ENCODE peak calls at places on chromosomes 11 and 22, in four cellular contexts. N, Q, T and I are unnamed samples.

GRCh38 chr11:130089669-130090063 is 20.0 kb downstream of the APLP2 start:
- DNase-seq in N (no peak), T (peak), Q (no peak), I (no peak)

GRCh38 chr22:32802291-32802826 is 854 bp downstream of the TIMP3 start:
- DNase-seq in Q (no peak), N (no peak), T (no peak), I (no peak)

GRCh38 chr11:46333129-46333947 is 13.9 kb upstream of the DGKZ start:
- DNase-seq in N (no peak), Q (no peak), T (no peak), I (no peak)

GRCh38 chr22:44091751-44092150 is 67.6 kb downstream of the PARVB start:
- DNase-seq in T (no peak), Q (no peak), N (no peak), I (no peak)

GRCh38 chr11:26974068-26974790 is 19.7 kb upstream of the FIBIN start:
- DNase-seq in T (no peak), N (no peak), Q (no peak), I (no peak)

GRCh38 chr11:83194284-83195175 is 1.0 kb downstream of the ANKRD42 start:
- DNase-seq in Q (peak), N (peak), T (peak), I (peak)

GRCh38 chr11:67055812-67056211 is 835 bp upstream of the RHOD start:
- DNase-seq in Q (peak), T (no peak), N (peak), I (no peak)

GRCh38 chr11:1199689-1200610 is 22.9 kb upstream of the MUC5B start:
- DNase-seq in T (no peak), N (no peak), Q (no peak), I (peak)

GRCh38 chr11:9228086-9228485 is 37.1 kb downstream of the DENND5A start:
- DNase-seq in Q (no peak), N (no peak), T (no peak), I (peak)

GRCh38 chr11:131841028-131841427 is 470.6 kb downstream of the NTM start:
- DNase-seq in T (no peak), Q (no peak), N (no peak), I (no peak)

GRCh38 chr11:120715239-120715638 is 203.7 kb downstream of the GRIK4 start:
- DNase-seq in N (no peak), Q (no peak), T (peak), I (no peak)

GRCh38 chr11:119389611-119390254 is 8.2 kb upstream of the USP2 start:
- DNase-seq in Q (no peak), N (peak), T (no peak), I (peak)

GRCh38 chr11:3156282-3156660 is 8.8 kb downstream of the OSBPL5 start:
- DNase-seq in T (no peak), N (no peak), Q (no peak), I (no peak)

GRCh38 chr11:14793546-14793945 is 98.5 kb downstream of the CYP2R1 start:
- DNase-seq in N (no peak), T (no peak), Q (no peak), I (no peak)
- TF ChIP-seq CTCF in N (no peak), T (no peak), Q (no peak), I (no peak)

GRCh38 chr22:45720875-45721378 is 49.3 kb downstream of the ATXN10 start:
- DNase-seq in N (no peak), T (no peak), Q (no peak), I (no peak)

GRCh38 chr22:45726081-45726480 is 54.4 kb downstream of the ATXN10 start:
- DNase-seq in N (no peak), T (no peak), Q (no peak), I (no peak)

GRCh38 chr22:45717787-45718186 is 46.2 kb downstream of the ATXN10 start:
- DNase-seq in N (no peak), Q (no peak), T (no peak), I (no peak)

GRCh38 chr22:45718391-45718790 is 46.8 kb downstream of the ATXN10 start:
- DNase-seq in T (no peak), N (no peak), Q (no peak), I (no peak)

DNA sequence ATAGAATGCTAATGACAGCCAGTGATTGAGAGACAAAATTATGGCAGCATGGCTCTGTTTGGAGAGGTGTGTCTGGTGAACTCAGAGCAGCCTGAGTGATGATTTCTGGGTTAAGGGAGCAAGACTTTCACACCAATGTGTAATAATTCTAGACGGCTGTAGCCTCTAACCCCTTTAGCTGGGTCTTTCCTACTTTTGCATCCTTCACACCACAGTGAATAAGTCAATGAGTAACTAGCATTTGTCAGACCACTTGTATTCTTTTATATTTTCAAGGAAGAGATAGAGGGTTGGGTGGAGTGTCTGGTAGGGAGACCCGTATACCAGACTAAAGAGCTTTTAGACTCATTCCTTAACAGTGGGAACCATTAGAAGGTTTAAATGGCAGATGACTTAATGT is 50.4 kb downstream of the ATXN10 start:
- DNase-seq in Q (no peak), N (no peak), T (no peak), I (no peak)
- TF ChIP-seq CTCF in Q (no peak), N (no peak), T (no peak), I (no peak)

DNA sequence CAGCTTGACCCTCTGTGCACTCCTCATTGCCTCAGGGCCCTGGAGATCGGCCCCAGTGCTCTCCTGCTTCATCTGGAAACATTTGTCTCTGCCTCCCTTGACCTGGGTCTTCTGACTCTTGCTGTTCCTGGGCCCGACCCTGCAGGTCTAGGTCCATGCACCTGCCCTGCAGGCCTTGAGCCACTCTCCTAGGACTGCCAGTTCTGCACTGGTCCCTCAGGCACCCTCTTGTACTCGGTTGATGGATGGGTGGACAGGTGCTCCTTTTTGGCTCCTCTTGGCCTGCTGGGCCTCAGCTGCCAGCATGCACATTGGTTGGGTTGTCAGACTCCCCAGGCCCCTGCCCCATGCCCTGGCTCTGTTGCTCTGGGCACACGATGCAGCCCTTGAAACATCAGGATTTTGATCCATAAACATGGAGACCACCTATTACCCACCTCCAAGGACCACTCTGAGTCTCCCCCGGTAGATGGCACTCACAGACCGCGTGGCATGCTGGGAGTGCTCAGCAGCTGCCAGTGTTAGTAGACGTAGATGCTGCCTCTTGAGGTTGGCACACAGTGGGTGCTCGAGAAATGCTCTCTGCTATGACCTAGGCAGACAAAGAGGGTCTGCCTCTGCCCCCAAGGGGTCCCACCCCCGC is 20.2 kb upstream of the ACR start:
- DNase-seq in T (no peak), Q (no peak), N (no peak), I (no peak)
- TF ChIP-seq CTCF in T (no peak), Q (no peak), N (no peak), I (no peak)

DNA sequence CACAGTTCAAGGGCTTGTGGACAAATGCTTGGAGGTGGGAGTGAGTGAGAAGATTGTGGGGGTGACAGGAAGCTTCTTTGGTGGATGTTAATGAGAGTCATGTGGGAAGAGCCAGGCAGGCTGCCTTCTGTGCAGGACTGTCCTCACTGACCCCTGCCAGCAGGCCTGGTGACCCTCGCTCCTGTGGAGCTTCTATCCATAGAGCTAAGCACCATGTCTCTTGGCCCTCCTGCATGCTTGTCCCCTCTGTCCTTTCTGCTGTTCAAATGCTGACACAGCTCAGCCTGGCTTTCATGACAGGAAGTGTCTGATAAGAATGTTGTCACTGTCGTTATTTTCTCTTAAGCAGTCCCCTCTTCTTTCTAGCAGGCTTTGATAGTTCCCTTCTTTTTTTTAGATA is 37.6 kb downstream of the NAT10 start:
- DNase-seq in Q (no peak), N (no peak), T (no peak), I (no peak)
- TF ChIP-seq CTCF in Q (no peak), N (no peak), T (no peak), I (no peak)